ENCODE peak calls at places on chromosomes 5 and 9, in four cellular contexts. V is HepG2, F is GM12878, M is H1. Q is an unnamed sample. For H3K36me3, the result is how much of the 10 kb centered on the place peaks cover.

GRCh38 chr5:139495644-139496435 is 13.3 kb upstream of the STING1 start:
- DNase-seq in V (no peak), F (no peak), M (no peak), Q (no peak)

GRCh38 chr5:72185717-72186388 is 78.6 kb downstream of the MAP1B start:
- DNase-seq in V (no peak), F (no peak), M (no peak), Q (no peak)

GRCh38 chr5:78649220-78649700 is 688 bp upstream of the LHFPL2 start:
- DNase-seq in V (peak), F (no peak), M (no peak), Q (no peak)

GRCh38 chr9:87436694-87437093 is 61.0 kb upstream of the DAPK1 start:
- DNase-seq in V (no peak), F (no peak), M (no peak), Q (no peak)

GRCh38 chr5:99814311-99815063 is 720.7 kb upstream of the FAM174A start:
- DNase-seq in V (no peak), F (no peak), M (no peak), Q (no peak)

GRCh38 chr9:135174981-135175380 is 87.5 kb downstream of the OLFM1 start:
- DNase-seq in V (no peak), F (no peak), M (no peak), Q (no peak)

GRCh38 chr9:122087406-122088200 is 5.5 kb downstream of the TTLL11 start:
- DNase-seq in V (no peak), F (no peak), M (no peak), Q (no peak)

GRCh38 chr9:70229026-70229425 is 29.8 kb upstream of the SMC5 start:
- DNase-seq in V (no peak), F (no peak), M (no peak), Q (no peak)

GRCh38 chr5:53482717-53483638 is 2.5 kb downstream of the FST start:
- DNase-seq in V (peak), F (no peak), M (peak), Q (no peak)

GRCh38 chr5:53667621-53668020 is 107.2 kb downstream of the NDUFS4 start:
- DNase-seq in V (no peak), F (no peak), M (no peak), Q (no peak)

GRCh38 chr9:130891699-130892502 is 4.7 kb downstream of the QRFP start:
- DNase-seq in V (no peak), F (no peak), M (no peak), Q (no peak)

GRCh38 chr5:78621269-78621871 is 27.2 kb downstream of the LHFPL2 start:
- DNase-seq in V (no peak), F (no peak), M (no peak), Q (no peak)

GRCh38 chr9:94900222-94901018 is 173.9 kb downstream of the AOPEP start:
- DNase-seq in V (no peak), F (no peak), M (peak), Q (no peak)

GRCh38 chr5:98839469-98840383 is 66.3 kb downstream of the RGMB start:
- DNase-seq in V (peak), F (no peak), M (no peak), Q (no peak)

GRCh38 chr5:92941806-92942205 is 639.2 kb downstream of the NR2F1-AS1 start:
- DNase-seq in V (no peak), F (no peak), M (no peak), Q (no peak)

GRCh38 chr9:72575673-72576072 is 54.3 kb downstream of the TMC1 start:
- DNase-seq in V (no peak), F (no peak), M (no peak), Q (no peak)

GRCh38 chr9:108673386-108673785 is 182.4 kb downstream of the ACTL7B start:
- DNase-seq in V (no peak), F (no peak), M (no peak), Q (no peak)

GRCh38 chr5:111984044-111984443 is 227.1 kb upstream of the NREP start:
- DNase-seq in V (no peak), F (no peak), M (no peak), Q (no peak)

GRCh38 chr5:1463326-1464095 is 18.3 kb upstream of the SLC6A3 start:
- DNase-seq in V (no peak), F (no peak), M (no peak), Q (no peak)

GRCh38 chr9:99726758-99727157 is 94.9 kb upstream of the NR4A3 start:
- DNase-seq in V (no peak), F (no peak), M (no peak), Q (no peak)

GRCh38 chr5:54535149-54535844 is 17.7 kb downstream of the SNX18 start:
- DNase-seq in V (no peak), F (no peak), M (no peak), Q (no peak)

GRCh38 chr5:16540421-16540820 is 74.8 kb upstream of the ZNF622 start:
- DNase-seq in V (no peak), F (no peak), M (no peak), Q (no peak)

GRCh38 chr9:125444956-125445506 is 183.4 kb downstream of the GAPVD1 start:
- DNase-seq in V (no peak), F (no peak), M (no peak), Q (no peak)

GRCh38 chr5:50965621-50966362 is 299.4 kb downstream of the PARP8 start:
- DNase-seq in V (no peak), F (no peak), M (peak), Q (no peak)

GRCh38 chr9:3177362-3177761 is 333.5 kb upstream of the PUM3 start:
- DNase-seq in V (peak), F (no peak), M (no peak), Q (no peak)

GRCh38 chr9:3177921-3178320 is 334.0 kb upstream of the PUM3 start:
- DNase-seq in V (no peak), F (no peak), M (no peak), Q (no peak)

GRCh38 chr9:3180696-3181048 is 336.8 kb upstream of the PUM3 start:
- DNase-seq in V (no peak), F (no peak), M (no peak), Q (no peak)

GRCh38 chr9:3179716-3180115 is 335.8 kb upstream of the PUM3 start:
- DNase-seq in V (no peak), F (no peak), M (no peak), Q (no peak)

GRCh38 chr9:3181049-3181953 is 337.4 kb upstream of the PUM3 start:
- DNase-seq in V (peak), F (no peak), M (peak), Q (peak)
- TF ChIP-seq YY1 in V (peak), F (no peak), M (no peak), Q (no peak)

GRCh38 chr5:43663916-43664315 is 60.9 kb downstream of the NNT start:
- DNase-seq in V (no peak), F (no peak), M (no peak), Q (no peak)
- H3K36me3 ChIP-seq in V (under half), F (under half), M (under half), Q (under half)

DNA sequence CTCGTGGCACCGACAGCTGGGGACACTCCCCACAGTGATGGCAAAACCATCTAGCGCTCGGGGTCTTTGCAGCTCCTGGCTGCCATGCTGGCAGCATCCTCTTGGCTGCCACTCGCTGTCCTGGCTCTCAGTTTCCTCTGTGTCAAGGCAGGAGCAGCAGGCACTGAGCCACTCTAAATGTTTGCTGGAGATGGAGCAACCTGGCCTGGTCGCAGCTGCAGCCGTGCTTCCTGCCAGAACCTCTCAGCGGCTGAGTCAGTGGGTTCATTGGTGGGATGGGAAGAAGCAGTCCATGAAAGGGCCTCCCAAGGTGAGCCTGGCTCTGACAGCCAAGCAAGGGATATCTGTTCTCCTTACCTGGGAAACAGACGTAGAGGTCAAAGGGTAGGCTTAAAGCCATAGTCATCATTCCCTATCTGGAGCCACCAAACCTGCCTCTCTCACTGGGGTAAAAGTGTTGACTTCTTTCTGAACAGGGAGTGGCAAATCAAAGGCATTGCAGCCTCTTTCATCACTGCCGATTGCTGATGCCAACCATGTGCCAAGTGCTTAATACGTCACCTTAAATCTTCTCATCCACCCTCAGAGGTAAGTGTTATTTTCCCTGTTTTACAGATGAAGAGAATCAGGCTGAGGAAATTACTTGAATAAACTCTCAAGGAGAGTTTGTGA is 304.8 kb upstream of the ZNF462 start:
- DNase-seq in V (no peak), F (no peak), M (no peak), Q (no peak)
- TF ChIP-seq SUZ12 in V (no peak), F (no peak), M (no peak), Q (no peak)

GRCh38 chr9:34143116-34143515 is 16.6 kb upstream of the DCAF12 start:
- DNase-seq in V (no peak), F (no peak), M (no peak), Q (no peak)

GRCh38 chr9:34139477-34140146 is 13.1 kb upstream of the DCAF12 start:
- DNase-seq in V (peak), F (no peak), M (no peak), Q (no peak)

GRCh38 chr9:34140853-34141252 is 14.4 kb upstream of the DCAF12 start:
- DNase-seq in V (no peak), F (no peak), M (no peak), Q (no peak)

GRCh38 chr9:34145165-34145564 is 18.7 kb upstream of the DCAF12 start:
- DNase-seq in V (no peak), F (no peak), M (no peak), Q (no peak)
- TF ChIP-seq YY1 in V (no peak), F (no peak), M (no peak), Q (no peak)

DNA sequence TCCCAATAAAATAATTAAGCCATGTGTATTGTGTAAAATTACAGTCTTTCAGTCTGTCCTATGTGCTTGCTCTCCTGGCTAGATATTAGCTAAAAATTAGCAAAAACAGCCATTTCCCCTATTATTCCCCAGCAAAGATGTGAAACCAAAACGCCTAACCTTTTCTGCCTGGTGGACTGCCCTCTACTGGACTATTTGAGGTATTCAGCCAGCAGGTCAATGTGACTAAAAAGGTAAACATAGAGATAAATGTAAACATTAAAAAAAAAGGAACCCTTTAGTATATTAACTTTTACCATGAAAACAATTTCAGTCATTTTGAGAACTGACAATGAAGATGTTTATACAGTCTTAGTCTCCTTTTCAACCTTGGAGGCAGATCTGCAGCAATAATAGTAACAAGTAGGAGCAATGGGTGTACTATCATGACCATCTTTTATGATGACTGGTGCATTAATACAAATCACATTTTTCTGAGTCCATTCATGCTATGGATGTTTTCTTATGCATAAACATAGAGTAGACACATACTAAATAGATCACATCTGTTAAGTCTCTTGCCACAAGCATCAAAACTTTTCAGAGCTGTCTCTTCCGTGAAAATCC is 10.1 kb downstream of the ATG12 start:
- DNase-seq in V (peak), F (no peak), M (no peak), Q (no peak)
- H3K36me3 ChIP-seq in V (under half), F (under half), M (under half), Q (half or more)

DNA sequence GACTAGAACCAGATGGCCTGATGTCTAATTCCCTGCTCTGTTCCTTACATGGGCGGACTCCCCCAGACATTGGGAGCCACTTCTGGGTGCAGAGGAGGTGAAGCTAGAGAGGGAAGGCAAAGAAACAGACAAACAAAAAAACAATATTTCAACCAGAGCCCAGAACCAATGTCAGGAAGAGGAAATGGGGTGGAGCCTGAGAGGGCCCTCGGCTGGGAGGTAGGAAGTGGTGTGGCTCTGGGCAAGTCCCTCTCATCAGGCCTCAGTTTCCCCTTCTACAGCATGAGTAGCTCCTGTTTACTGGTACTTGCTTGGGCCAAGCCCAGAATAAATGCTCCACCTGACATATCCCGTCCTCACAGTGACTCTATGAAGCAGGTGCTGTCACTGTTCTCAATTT is 11.1 kb downstream of the SH2D3C start:
- DNase-seq in V (no peak), F (no peak), M (no peak), Q (no peak)
- TF ChIP-seq SUZ12 in V (no peak), F (no peak), M (no peak), Q (no peak)

DNA sequence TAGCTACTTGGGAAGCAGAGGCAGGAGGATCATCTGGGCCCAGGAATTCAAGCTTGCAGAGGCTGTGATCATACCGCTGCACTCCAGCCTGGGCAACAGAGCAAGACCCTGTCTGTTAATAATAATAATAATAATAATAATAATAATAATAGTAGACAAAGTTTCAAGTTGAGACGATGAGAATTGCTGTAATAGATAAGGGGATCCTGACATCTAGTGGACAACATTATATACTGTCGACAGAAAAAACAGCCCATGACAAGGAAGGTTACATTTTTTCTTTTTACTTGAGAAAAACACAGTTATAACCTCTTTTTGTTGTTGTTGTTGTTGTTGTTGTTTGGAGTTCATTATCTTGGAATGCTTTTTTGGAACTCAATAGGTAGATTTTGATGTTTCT is 35.3 kb downstream of the NDFIP1 start:
- DNase-seq in V (peak), F (no peak), M (no peak), Q (no peak)
- TF ChIP-seq YY1 in V (no peak), F (no peak), M (no peak), Q (no peak)

GRCh38 chr9:114362394-114362793 is 25.4 kb downstream of the AKNA start:
- DNase-seq in V (no peak), F (no peak), M (no peak), Q (no peak)
- H3K36me3 ChIP-seq in V (under half), F (half or more), M (under half), Q (half or more)